ENCODE peak calls at places on chromosome 12, in nine cellular contexts. E is left ventricle myocardium inferior, A is testis, C is psoas muscle, Z is K562, N is keratinocyte, Q is hepatocyte, R is neural progenitor cell, B is fibroblast of lung. U is an unnamed sample. For H3K9me3, the result is how much of the 10 kb centered on the place peaks cover.

GRCh38 chr12:99059824-99060526 is 414.9 kb downstream of the APAF1 start:
- DNase-seq in Q (peak), N (no peak), C (peak), A (no peak), R (peak), Z (no peak), E (no peak), B (peak), U (no peak)

GRCh38 chr12:12086975-12087692 is 16.4 kb downstream of the BCL2L14 start:
- DNase-seq in N (no peak), Q (no peak), E (no peak), R (peak), C (no peak), B (no peak), Z (no peak), A (no peak), U (no peak)

GRCh38 chr12:107544947-107545346 is 140.7 kb upstream of the PWP1 start:
- DNase-seq in Z (no peak), R (no peak), E (no peak), A (no peak), C (no peak), Q (no peak), N (no peak), B (peak), U (no peak)

GRCh38 chr12:46839232-46839631 is 13.4 kb upstream of the SLC38A4 start:
- DNase-seq in B (no peak), Q (no peak), Z (no peak), C (no peak), N (no peak), A (no peak), R (no peak), E (no peak), U (no peak)

GRCh38 chr12:89385965-89386537 is 33.8 kb upstream of the DUSP6 start:
- DNase-seq in B (no peak), N (no peak), Z (no peak), C (no peak), Q (peak), E (no peak), R (no peak), A (no peak), U (peak)

GRCh38 chr12:10982244-10982643 is 4.5 kb downstream of the TAS2R50 start:
- DNase-seq in E (no peak), B (no peak), R (no peak), C (no peak), N (no peak), A (no peak), Z (no peak), Q (no peak), U (no peak)

GRCh38 chr12:124026755-124027745 is 54.0 kb downstream of the ZNF664 start:
- DNase-seq in Z (peak), E (no peak), N (no peak), Q (no peak), C (no peak), R (no peak), A (no peak), B (peak), U (no peak)

GRCh38 chr12:95611676-95612309 is 60.5 kb upstream of the USP44 start:
- DNase-seq in C (no peak), N (no peak), Z (no peak), Q (peak), A (no peak), B (peak), R (no peak), E (no peak), U (no peak)

GRCh38 chr12:113403435-113404415 is at the start of gene SDS:
- DNase-seq in R (no peak), Q (peak), C (no peak), E (peak), Z (peak), B (peak), N (no peak), A (peak), U (no peak)

GRCh38 chr12:98126637-98127335 is 388.6 kb upstream of the TMPO start:
- DNase-seq in C (no peak), E (no peak), R (no peak), Q (peak), A (peak), N (no peak), Z (no peak), B (no peak), U (no peak)

GRCh38 chr12:120539303-120539702 is 5.1 kb downstream of the RNF10 start:
- DNase-seq in R (no peak), N (no peak), Q (no peak), B (peak), A (no peak), Z (no peak), C (no peak), E (no peak), U (no peak)

GRCh38 chr12:113056631-113057488 is at the start of gene DTX1:
- DNase-seq in N (no peak), A (peak), Q (no peak), R (peak), B (peak), Z (no peak), E (peak), C (peak), U (peak)

GRCh38 chr12:65791400-65791799 is 32.9 kb upstream of the HMGA2 start:
- DNase-seq in E (no peak), R (no peak), Q (no peak), N (no peak), A (no peak), Z (no peak), C (no peak), B (no peak), U (no peak)

GRCh38 chr12:10363922-10364838 is 25.7 kb downstream of the KLRK1 start:
- DNase-seq in B (peak), Z (peak), N (no peak), E (peak), Q (peak), C (peak), A (peak), R (peak), U (no peak)

GRCh38 chr12:124762791-124763593 is 100.7 kb downstream of the SCARB1 start:
- DNase-seq in R (no peak), E (no peak), B (peak), C (no peak), Z (no peak), Q (no peak), N (no peak), A (no peak), U (no peak)

GRCh38 chr12:130582286-130582685 is 133.8 kb downstream of the RIMBP2 start:
- DNase-seq in Q (no peak), N (no peak), R (no peak), B (no peak), Z (no peak), E (no peak), C (no peak), A (no peak), U (no peak)

GRCh38 chr12:116861331-116861730 is 19.9 kb downstream of the HRK start:
- DNase-seq in N (no peak), C (peak), E (peak), R (peak), A (peak), B (peak), Z (peak), Q (peak), U (no peak)

GRCh38 chr12:123077298-123078113 is 73.4 kb downstream of the PITPNM2 start:
- DNase-seq in Z (no peak), Q (no peak), N (no peak), C (no peak), A (no peak), R (no peak), E (no peak), B (no peak), U (no peak)

GRCh38 chr12:111413442-111414086 is 7.8 kb downstream of the SH2B3 start:
- DNase-seq in N (no peak), Q (no peak), E (peak), A (no peak), Z (no peak), C (no peak), R (no peak), B (peak), U (no peak)
- H3K27ac ChIP-seq in N (no peak), Q (no peak), E (peak), A (no peak), Z (peak), C (peak), R (no peak), B (peak), U (no peak)

GRCh38 chr12:133120385-133121191 is 9.5 kb downstream of the ZNF891 start:
- DNase-seq in Q (no peak), R (no peak), A (no peak), E (no peak), N (no peak), C (no peak), Z (no peak), B (no peak), U (no peak)
- H3K9me3 ChIP-seq in Q (half or more), R (half or more), A (under half), E (half or more), N (under half), C (half or more), Z (under half), B (under half), U (half or more)

GRCh38 chr12:6766651-6767300 is 613 bp downstream of the PTMS start:
- DNase-seq in R (peak), E (peak), Z (peak), N (no peak), C (peak), B (peak), A (peak), Q (peak), U (peak)
- H3K27ac ChIP-seq in R (peak), E (peak), Z (peak), N (peak), C (peak), B (peak), A (peak), Q (peak), U (peak)

DNA sequence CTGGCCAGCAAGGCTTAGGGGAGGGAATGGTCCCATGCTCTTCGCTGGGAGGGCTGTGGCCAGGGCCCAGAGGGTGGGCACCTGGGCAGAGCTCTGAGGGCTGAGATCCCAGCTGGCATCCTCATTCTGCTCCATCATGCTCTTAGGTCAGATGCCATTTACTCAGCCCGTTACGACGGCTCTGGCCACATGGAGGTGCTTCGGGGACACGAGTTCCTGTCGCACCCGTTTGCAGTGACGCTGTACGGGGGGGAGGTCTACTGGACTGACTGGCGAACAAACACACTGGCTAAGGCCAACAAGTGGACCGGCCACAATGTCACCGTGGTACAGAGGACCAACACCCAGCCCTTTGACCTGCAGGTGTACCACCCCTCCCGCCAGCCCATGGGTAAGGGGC is 30.8 kb upstream of the LRP1-AS start:
- DNase-seq in B (no peak), C (no peak), N (no peak), R (no peak), Z (peak), A (no peak), E (no peak), Q (no peak), U (no peak)
- H3K9me3 ChIP-seq in B (under half), C (under half), N (under half), R (under half), Z (under half), A (under half), E (under half), Q (under half), U (under half)

GRCh38 chr12:52965337-52965731 is 16.4 kb downstream of the KRT18 start:
- DNase-seq in A (no peak), C (no peak), Z (no peak), E (no peak), R (peak), Q (peak), B (no peak), N (no peak), U (no peak)

GRCh38 chr12:52969828-52970569 is 21.1 kb downstream of the KRT18 start:
- DNase-seq in Q (peak), A (no peak), E (peak), B (no peak), Z (no peak), N (no peak), C (no peak), R (no peak), U (no peak)

GRCh38 chr12:52964556-52965336 is 15.8 kb downstream of the KRT18 start:
- DNase-seq in Q (peak), E (no peak), N (no peak), C (no peak), B (no peak), Z (no peak), A (peak), R (peak), U (no peak)
- H3K27ac ChIP-seq in Q (peak), E (no peak), N (no peak), C (no peak), B (no peak), Z (no peak), A (no peak), R (no peak), U (no peak)

DNA sequence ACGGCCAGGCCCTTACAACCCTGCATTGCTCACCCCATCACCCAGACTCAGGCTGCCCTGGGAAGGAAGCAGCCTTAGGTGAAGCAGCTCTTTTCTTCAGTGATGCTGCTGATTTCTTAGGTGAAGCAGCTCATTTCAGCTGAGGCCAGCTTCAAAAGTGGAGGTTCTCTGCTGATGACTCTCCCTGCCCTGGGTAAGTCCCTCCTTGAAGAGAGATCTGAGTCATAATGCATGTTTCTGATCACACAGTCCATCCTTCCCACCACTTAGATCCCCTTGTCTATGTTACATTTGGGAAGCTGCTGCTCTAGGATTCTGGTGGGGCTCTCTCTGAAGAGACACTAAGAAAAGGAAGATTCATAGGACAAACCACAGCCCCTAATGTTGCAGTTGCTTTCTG is 17.2 kb upstream of the ZNF140 start:
- DNase-seq in N (no peak), Z (no peak), C (no peak), A (no peak), Q (no peak), B (no peak), R (no peak), E (no peak), U (no peak)
- H3K9me3 ChIP-seq in N (half or more), Z (under half), C (half or more), A (under half), Q (half or more), B (under half), R (half or more), E (half or more), U (half or more)

DNA sequence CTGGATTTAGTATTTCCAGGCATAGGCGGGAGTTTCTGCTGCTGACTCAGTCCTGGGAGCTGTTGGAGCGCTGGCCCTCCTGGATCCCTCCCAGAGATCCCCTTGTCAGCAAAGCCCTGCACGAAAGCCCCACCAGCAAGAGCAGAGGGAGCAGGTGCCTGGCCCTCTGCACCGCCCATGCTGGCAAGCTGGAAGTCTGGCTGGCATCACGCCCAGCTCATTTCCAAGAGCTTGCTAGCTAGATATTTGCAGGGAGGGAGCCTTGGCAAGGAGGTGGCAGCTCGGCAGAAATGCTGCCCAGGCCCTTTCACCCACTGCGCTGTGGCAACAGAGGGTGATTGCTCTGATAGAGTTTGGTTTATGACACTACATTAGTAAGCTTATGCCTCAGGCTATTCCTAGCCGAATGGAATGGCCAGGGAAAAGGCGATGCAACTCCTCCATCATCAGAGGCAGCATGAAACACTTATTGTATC is 193.9 kb downstream of the EMP1 start:
- DNase-seq in N (peak), B (peak), C (peak), E (peak), Q (peak), R (no peak), A (peak), Z (no peak), U (no peak)
- H3K27ac ChIP-seq in N (no peak), B (no peak), C (peak), E (peak), Q (no peak), R (no peak), A (no peak), Z (no peak), U (no peak)

GRCh38 chr12:132965796-132966195 is 9.7 kb upstream of the ZNF605 start:
- DNase-seq in B (no peak), A (no peak), R (no peak), N (no peak), Q (no peak), Z (no peak), C (no peak), E (no peak), U (no peak)
- H3K9me3 ChIP-seq in B (under half), A (under half), R (under half), N (under half), Q (under half), Z (under half), C (under half), E (half or more), U (under half)

GRCh38 chr12:88207921-88208640 is 66.0 kb downstream of the TMTC3 start:
- DNase-seq in N (no peak), Q (no peak), B (peak), C (peak), A (no peak), R (no peak), E (no peak), Z (no peak), U (no peak)

GRCh38 chr12:88206636-88207035 is 64.5 kb downstream of the TMTC3 start:
- DNase-seq in Q (peak), Z (no peak), C (no peak), B (no peak), A (no peak), E (no peak), N (no peak), R (no peak), U (no peak)

DNA sequence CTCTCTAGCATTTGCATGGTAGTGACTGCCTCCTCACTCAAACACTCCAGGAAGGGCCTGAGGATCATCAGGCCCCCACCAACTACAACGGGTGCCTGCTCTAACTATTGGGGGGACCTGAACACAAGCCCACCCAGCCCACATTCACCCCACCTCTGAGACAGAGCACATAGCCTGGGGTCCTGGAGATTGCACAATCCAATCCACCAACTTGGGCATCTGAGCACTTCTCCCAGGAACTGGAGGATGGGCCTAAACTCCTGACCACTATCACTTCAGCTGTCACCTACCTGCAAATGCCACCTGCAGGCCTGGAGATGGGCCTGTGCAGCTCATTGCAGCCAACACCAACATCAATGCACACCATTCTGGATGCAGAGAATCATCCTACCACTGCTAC is 66.6 kb downstream of the TMTC3 start:
- DNase-seq in E (no peak), A (no peak), N (no peak), B (no peak), Z (no peak), C (no peak), Q (no peak), R (no peak), U (no peak)
- H3K27ac ChIP-seq in E (no peak), A (no peak), N (no peak), B (peak), Z (no peak), C (no peak), Q (no peak), R (no peak), U (no peak)

U was measured in WERI-Rb-1.